ENCODE peak calls at places on chromosomes 5 and 9, in six cellular contexts. One of them, this sample, is unnamed.

GRCh38 chr5:22889714-22890113 is 36.6 kb upstream of the CDH12 start:
- DNase-seq in GM23338: peak
- DNase-seq in neural progenitor cell: no peak
- DNase-seq in hepatocyte: no peak
- DNase-seq in PC-3: peak
- DNase-seq in GM23248: no peak
- DNase-seq in this sample: no peak

GRCh38 chr9:14251146-14252071 is 62.5 kb downstream of the NFIB start:
- DNase-seq in GM23338: peak
- DNase-seq in neural progenitor cell: peak
- DNase-seq in hepatocyte: peak
- DNase-seq in PC-3: peak
- DNase-seq in GM23248: peak
- DNase-seq in this sample: no peak

GRCh38 chr9:132754236-132754635 is 84.0 kb downstream of the GTF3C4 start:
- DNase-seq in GM23338: no peak
- DNase-seq in neural progenitor cell: no peak
- DNase-seq in hepatocyte: no peak
- DNase-seq in PC-3: no peak
- DNase-seq in GM23248: no peak
- DNase-seq in this sample: no peak

GRCh38 chr5:61933787-61934626 is 372.0 kb upstream of the KIF2A start:
- DNase-seq in GM23338: peak
- DNase-seq in neural progenitor cell: peak
- DNase-seq in hepatocyte: peak
- DNase-seq in PC-3: peak
- DNase-seq in GM23248: peak
- DNase-seq in this sample: peak

GRCh38 chr5:7927466-7928375 is 58.8 kb downstream of the MTRR start:
- DNase-seq in GM23338: peak
- DNase-seq in neural progenitor cell: peak
- DNase-seq in hepatocyte: peak
- DNase-seq in PC-3: peak
- DNase-seq in GM23248: peak
- DNase-seq in this sample: peak

GRCh38 chr9:138049085-138049778 is 171.7 kb downstream of the CACNA1B start:
- DNase-seq in GM23338: no peak
- DNase-seq in neural progenitor cell: peak
- DNase-seq in hepatocyte: no peak
- DNase-seq in PC-3: no peak
- DNase-seq in GM23248: no peak
- DNase-seq in this sample: no peak

GRCh38 chr9:120366646-120367019 is 213.3 kb downstream of the CDK5RAP2 start:
- DNase-seq in GM23338: peak
- DNase-seq in neural progenitor cell: peak
- DNase-seq in hepatocyte: peak
- DNase-seq in PC-3: peak
- DNase-seq in GM23248: peak
- DNase-seq in this sample: no peak

GRCh38 chr9:123586140-123586735 is 230.2 kb downstream of the CRB2 start:
- DNase-seq in GM23338: no peak
- DNase-seq in neural progenitor cell: no peak
- DNase-seq in hepatocyte: no peak
- DNase-seq in PC-3: no peak
- DNase-seq in GM23248: no peak
- DNase-seq in this sample: no peak

GRCh38 chr9:134732392-134733110 is 90.9 kb downstream of the COL5A1 start:
- DNase-seq in GM23338: no peak
- DNase-seq in neural progenitor cell: no peak
- DNase-seq in hepatocyte: peak
- DNase-seq in PC-3: no peak
- DNase-seq in GM23248: no peak
- DNase-seq in this sample: no peak

GRCh38 chr9:23431459-23431858 is 394.6 kb downstream of the ELAVL2 start:
- DNase-seq in GM23338: no peak
- DNase-seq in neural progenitor cell: no peak
- DNase-seq in hepatocyte: no peak
- DNase-seq in PC-3: no peak
- DNase-seq in GM23248: no peak
- DNase-seq in this sample: no peak

GRCh38 chr5:58334035-58334434 is 125.9 kb downstream of the PLK2 start:
- DNase-seq in GM23338: no peak
- DNase-seq in neural progenitor cell: no peak
- DNase-seq in hepatocyte: no peak
- DNase-seq in PC-3: peak
- DNase-seq in GM23248: no peak
- DNase-seq in this sample: no peak

GRCh38 chr5:10977011-10977410 is 216.0 kb upstream of the DAP start:
- DNase-seq in GM23338: no peak
- DNase-seq in neural progenitor cell: no peak
- DNase-seq in hepatocyte: no peak
- DNase-seq in PC-3: no peak
- DNase-seq in GM23248: no peak
- DNase-seq in this sample: no peak

GRCh38 chr5:102627311-102627710 is 127.8 kb upstream of the PAM start:
- DNase-seq in GM23338: no peak
- DNase-seq in neural progenitor cell: no peak
- DNase-seq in hepatocyte: no peak
- DNase-seq in PC-3: peak
- DNase-seq in GM23248: peak
- DNase-seq in this sample: no peak

GRCh38 chr9:135763716-135764446 is 61.9 kb downstream of the KCNT1 start:
- DNase-seq in GM23338: no peak
- DNase-seq in neural progenitor cell: no peak
- DNase-seq in hepatocyte: no peak
- DNase-seq in PC-3: no peak
- DNase-seq in GM23248: no peak
- DNase-seq in this sample: no peak

GRCh38 chr5:13985736-13986418 is 41.4 kb upstream of the DNAH5 start:
- DNase-seq in GM23338: no peak
- DNase-seq in neural progenitor cell: no peak
- DNase-seq in hepatocyte: no peak
- DNase-seq in PC-3: peak
- DNase-seq in GM23248: peak
- DNase-seq in this sample: no peak

GRCh38 chr5:79962580-79963222 is 28.4 kb downstream of the MTX3 start:
- DNase-seq in GM23338: no peak
- DNase-seq in neural progenitor cell: peak
- DNase-seq in hepatocyte: no peak
- DNase-seq in PC-3: peak
- DNase-seq in GM23248: peak
- DNase-seq in this sample: no peak

GRCh38 chr5:122586351-122586750 is 188.5 kb upstream of the SNX2 start:
- DNase-seq in GM23338: no peak
- DNase-seq in neural progenitor cell: no peak
- DNase-seq in hepatocyte: no peak
- DNase-seq in PC-3: no peak
- DNase-seq in GM23248: peak
- DNase-seq in this sample: no peak

GRCh38 chr9:18890372-18890771 is 142.6 kb downstream of the SAXO1 start:
- DNase-seq in GM23338: no peak
- DNase-seq in neural progenitor cell: no peak
- DNase-seq in hepatocyte: no peak
- DNase-seq in PC-3: peak
- DNase-seq in GM23248: peak
- DNase-seq in this sample: no peak

GRCh38 chr5:150491876-150492275 is 16.1 kb upstream of the NDST1 start:
- DNase-seq in GM23338: no peak
- DNase-seq in neural progenitor cell: no peak
- DNase-seq in hepatocyte: no peak
- DNase-seq in PC-3: no peak
- DNase-seq in GM23248: no peak
- DNase-seq in this sample: no peak

GRCh38 chr5:124444147-124444775 is 302.2 kb downstream of the ZNF608 start:
- DNase-seq in GM23338: no peak
- DNase-seq in neural progenitor cell: no peak
- DNase-seq in hepatocyte: no peak
- DNase-seq in PC-3: no peak
- DNase-seq in GM23248: no peak
- DNase-seq in this sample: peak

GRCh38 chr9:16828335-16829281 is 41.9 kb downstream of the BNC2 start:
- DNase-seq in GM23338: peak
- DNase-seq in neural progenitor cell: peak
- DNase-seq in hepatocyte: peak
- DNase-seq in PC-3: peak
- DNase-seq in GM23248: peak
- DNase-seq in this sample: no peak

GRCh38 chr9:99357575-99357974 is 135.5 kb downstream of the SEC61B start:
- DNase-seq in GM23338: no peak
- DNase-seq in neural progenitor cell: no peak
- DNase-seq in hepatocyte: peak
- DNase-seq in PC-3: no peak
- DNase-seq in GM23248: peak
- DNase-seq in this sample: no peak

GRCh38 chr9:136539427-136540412 is 6.1 kb downstream of the NOTCH1 start:
- DNase-seq in GM23338: peak
- DNase-seq in neural progenitor cell: no peak
- DNase-seq in hepatocyte: peak
- DNase-seq in PC-3: peak
- DNase-seq in GM23248: no peak
- DNase-seq in this sample: peak

GRCh38 chr5:113278976-113279375 is 155.8 kb downstream of the TSSK1B start:
- DNase-seq in GM23338: no peak
- DNase-seq in neural progenitor cell: no peak
- DNase-seq in hepatocyte: no peak
- DNase-seq in PC-3: no peak
- DNase-seq in GM23248: peak
- DNase-seq in this sample: no peak

GRCh38 chr9:22455181-22455580 is 8.6 kb downstream of the DMRTA1 start:
- DNase-seq in GM23338: no peak
- DNase-seq in neural progenitor cell: no peak
- DNase-seq in hepatocyte: no peak
- DNase-seq in PC-3: peak
- DNase-seq in GM23248: no peak
- DNase-seq in this sample: no peak

GRCh38 chr5:31303688-31304087 is 110.2 kb downstream of the CDH6 start:
- DNase-seq in GM23338: no peak
- DNase-seq in neural progenitor cell: no peak
- DNase-seq in hepatocyte: no peak
- DNase-seq in PC-3: no peak
- DNase-seq in GM23248: no peak
- DNase-seq in this sample: no peak

GRCh38 chr5:150321784-150322183 is 19.1 kb upstream of the ARSI start:
- DNase-seq in GM23338: no peak
- DNase-seq in neural progenitor cell: no peak
- DNase-seq in hepatocyte: no peak
- DNase-seq in PC-3: no peak
- DNase-seq in GM23248: peak
- DNase-seq in this sample: no peak

GRCh38 chr9:97506264-97506663 is 4.8 kb downstream of the TMOD1 start:
- DNase-seq in GM23338: no peak
- DNase-seq in neural progenitor cell: no peak
- DNase-seq in hepatocyte: no peak
- DNase-seq in PC-3: no peak
- DNase-seq in GM23248: no peak
- DNase-seq in this sample: no peak

GRCh38 chr5:89929173-89929572 is 480.4 kb downstream of the CETN3 start:
- DNase-seq in GM23338: peak
- DNase-seq in neural progenitor cell: no peak
- DNase-seq in hepatocyte: no peak
- DNase-seq in PC-3: no peak
- DNase-seq in GM23248: no peak
- DNase-seq in this sample: no peak

GRCh38 chr9:75488714-75489100 is 400.4 kb downstream of the OSTF1 start:
- DNase-seq in GM23338: no peak
- DNase-seq in neural progenitor cell: no peak
- DNase-seq in hepatocyte: no peak
- DNase-seq in PC-3: no peak
- DNase-seq in GM23248: no peak
- DNase-seq in this sample: no peak

GRCh38 chr5:154400678-154401077 is 45.1 kb upstream of the SAP30L start:
- DNase-seq in GM23338: no peak
- DNase-seq in neural progenitor cell: no peak
- DNase-seq in hepatocyte: no peak
- DNase-seq in PC-3: no peak
- DNase-seq in GM23248: no peak
- DNase-seq in this sample: no peak
- H3K27ac ChIP-seq in GM23338: no peak
- H3K27ac ChIP-seq in neural progenitor cell: no peak
- H3K27ac ChIP-seq in hepatocyte: no peak
- H3K27ac ChIP-seq in PC-3: no peak
- H3K27ac ChIP-seq in GM23248: no peak
- H3K27ac ChIP-seq in this sample: no peak

GRCh38 chr5:42759456-42759855 is 2.8 kb downstream of the CCDC152 start:
- DNase-seq in GM23338: no peak
- DNase-seq in neural progenitor cell: no peak
- DNase-seq in hepatocyte: no peak
- DNase-seq in PC-3: peak
- DNase-seq in GM23248: no peak
- DNase-seq in this sample: no peak
- TF ChIP-seq EZH2phosphoT487 in GM23338: no peak
- TF ChIP-seq EZH2phosphoT487 in neural progenitor cell: no peak
- TF ChIP-seq EZH2phosphoT487 in hepatocyte: no peak
- TF ChIP-seq EZH2phosphoT487 in PC-3: no peak
- TF ChIP-seq EZH2phosphoT487 in GM23248: no peak
- TF ChIP-seq EZH2phosphoT487 in this sample: no peak

GRCh38 chr9:130846487-130847305 is 11.6 kb downstream of the ABL1 start:
- DNase-seq in GM23338: no peak
- DNase-seq in neural progenitor cell: no peak
- DNase-seq in hepatocyte: no peak
- DNase-seq in PC-3: peak
- DNase-seq in GM23248: peak
- DNase-seq in this sample: no peak
- H3K27ac ChIP-seq in GM23338: peak
- H3K27ac ChIP-seq in neural progenitor cell: peak
- H3K27ac ChIP-seq in hepatocyte: peak
- H3K27ac ChIP-seq in PC-3: peak
- H3K27ac ChIP-seq in GM23248: peak
- H3K27ac ChIP-seq in this sample: no peak

DNA sequence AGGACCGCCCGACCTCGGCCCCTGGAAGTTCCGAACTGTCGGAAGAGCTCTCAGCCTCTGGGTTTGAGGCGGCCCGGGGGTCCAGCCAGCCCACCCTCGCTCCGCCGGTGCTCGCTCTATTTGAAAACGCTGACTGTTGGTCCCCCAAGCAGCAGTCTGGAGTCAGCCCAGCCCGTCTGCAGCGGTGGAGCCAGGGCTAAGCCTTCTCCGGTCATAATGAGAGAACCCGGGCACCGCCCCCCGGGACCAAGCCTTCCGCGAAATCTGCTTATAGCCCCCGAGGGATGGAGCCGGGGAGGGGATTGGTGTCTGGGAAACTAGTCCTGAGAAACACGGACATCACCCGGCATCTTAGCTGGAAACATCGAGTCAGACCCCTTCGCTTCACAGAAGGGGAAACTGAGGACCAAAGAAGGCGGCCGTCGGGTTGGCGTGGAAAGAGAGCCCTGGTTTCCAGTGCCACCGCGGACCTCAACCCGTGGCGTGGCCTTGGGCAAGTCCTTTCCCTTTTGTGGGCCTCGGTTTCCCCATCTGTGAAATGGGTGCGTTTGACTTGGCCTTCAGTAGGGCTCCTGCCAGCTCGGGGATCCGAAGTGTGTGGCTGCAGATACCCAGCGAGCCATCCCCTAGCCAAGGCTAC is 999 bp downstream of the ADAM19 start:
- DNase-seq in GM23338: peak
- DNase-seq in neural progenitor cell: peak
- DNase-seq in hepatocyte: peak
- DNase-seq in PC-3: no peak
- DNase-seq in GM23248: peak
- DNase-seq in this sample: peak
- TF ChIP-seq EZH2phosphoT487 in GM23338: no peak
- TF ChIP-seq EZH2phosphoT487 in neural progenitor cell: no peak
- TF ChIP-seq EZH2phosphoT487 in hepatocyte: no peak
- TF ChIP-seq EZH2phosphoT487 in PC-3: no peak
- TF ChIP-seq EZH2phosphoT487 in GM23248: no peak
- TF ChIP-seq EZH2phosphoT487 in this sample: no peak